ENCODE peak calls at places on chromosomes 7 and 10, in seven cellular contexts. O is mucosa of descending colon; C is T-helper 9 cell; Q is stimulated activated CD4-positive, alpha-beta T cell treated with anti-CD3 and anti-CD28 coated beads, TNF-alpha, amount 100 ng/mL, for 48 hours; I is left lobe of liver; V is nephron progenitor cell; B is non-pigmented ciliary epithelial cell. S is an unnamed sample.

GRCh38 chr7:27873981-27874957 is 134.3 kb downstream of the TAX1BP1 start:
- DNase-seq in O (peak), C (no peak), Q (no peak), I (peak), V (no peak), B (no peak), S (no peak)

GRCh38 chr10:129417164-129417563 is 49.9 kb upstream of the MGMT start:
- DNase-seq in O (no peak), C (no peak), Q (no peak), I (no peak), V (no peak), B (no peak), S (no peak)

GRCh38 chr7:25216837-25217236 is 11.4 kb downstream of the NPVF start:
- DNase-seq in O (no peak), C (no peak), Q (no peak), I (no peak), V (no peak), B (peak), S (no peak)

GRCh38 chr7:28179081-28180030 is 1.2 kb downstream of the JAZF1 start:
- DNase-seq in O (peak), C (peak), Q (peak), I (peak), V (peak), B (no peak), S (peak)

GRCh38 chr7:18497082-18497481 is 1.5 kb downstream of the HDAC9 start:
- DNase-seq in O (no peak), C (no peak), Q (no peak), I (no peak), V (no peak), B (no peak), S (no peak)

GRCh38 chr10:71333154-71333887 is 14.3 kb downstream of the SLC29A3 start:
- DNase-seq in O (no peak), C (no peak), Q (no peak), I (no peak), V (no peak), B (no peak), S (no peak)

GRCh38 chr10:124225468-124226270 is 132.3 kb upstream of the CHST15 start:
- DNase-seq in O (no peak), C (peak), Q (no peak), I (no peak), V (no peak), B (no peak), S (peak)

GRCh38 chr7:68205826-68206225 is 1209.2 kb downstream of the TYW1 start:
- DNase-seq in O (no peak), C (no peak), Q (no peak), I (no peak), V (no peak), B (no peak), S (no peak)

GRCh38 chr10:3126741-3127342 is 45.7 kb downstream of the PITRM1 start:
- DNase-seq in O (peak), C (no peak), Q (no peak), I (no peak), V (peak), B (no peak), S (no peak)

GRCh38 chr7:103972779-103973434 is 16.6 kb downstream of the RELN start:
- DNase-seq in O (no peak), C (no peak), Q (no peak), I (no peak), V (no peak), B (no peak), S (no peak)

GRCh38 chr10:102624094-102624493 is 20.2 kb upstream of the TRIM8 start:
- DNase-seq in O (no peak), C (no peak), Q (no peak), I (no peak), V (no peak), B (no peak), S (no peak)

GRCh38 chr7:44282601-44283171 is 42.7 kb downstream of the CAMK2B start:
- DNase-seq in O (no peak), C (no peak), Q (no peak), I (peak), V (peak), B (no peak), S (no peak)

GRCh38 chr7:28615091-28615490 is 202.8 kb downstream of the CREB5 start:
- DNase-seq in O (no peak), C (no peak), Q (no peak), I (no peak), V (no peak), B (no peak), S (no peak)

GRCh38 chr10:29635711-29636144 is 957 bp upstream of the SVIL start:
- DNase-seq in O (no peak), C (peak), Q (no peak), I (no peak), V (peak), B (no peak), S (peak)

GRCh38 chr7:27866256-27866655 is 126.3 kb downstream of the TAX1BP1 start:
- DNase-seq in O (no peak), C (no peak), Q (no peak), I (no peak), V (no peak), B (no peak), S (no peak)

GRCh38 chr7:1902231-1902855 is 232.3 kb downstream of the ELFN1 start:
- DNase-seq in O (no peak), C (no peak), Q (no peak), I (no peak), V (no peak), B (no peak), S (no peak)

GRCh38 chr10:50362547-50363125 is 111.3 kb upstream of the ASAH2 start:
- DNase-seq in O (no peak), C (no peak), Q (no peak), I (no peak), V (no peak), B (no peak), S (no peak)

GRCh38 chr10:78045237-78045636 is 11.6 kb downstream of the RPS24 start:
- DNase-seq in O (no peak), C (no peak), Q (no peak), I (no peak), V (no peak), B (no peak), S (no peak)

GRCh38 chr10:68813554-68813953 is 13.8 kb upstream of the STOX1 start:
- DNase-seq in O (no peak), C (no peak), Q (no peak), I (no peak), V (no peak), B (no peak), S (no peak)

S was measured in effector memory CD8-positive, alpha-beta T cell.